ENCODE peak calls at places on chromosomes 16 and 17, in eight cellular contexts. N is HS-27A; K is frontal cortex; U is fibroblast of mammary gland; I is activated CD4-positive, alpha-beta T cell treated with anti-CD3 and anti-CD28 coated beads, Interleukin-2, amount 50 U/mL, for 24 hours; Q is NCI-H2081; O is CD4-positive, alpha-beta T cell; W is ELR. F is an unnamed sample.

GRCh38 chr17:61680921-61681320 is 89.9 kb upstream of the NACA2 start:
- DNase-seq in W (no peak), U (no peak), I (no peak), K (no peak), N (no peak), O (no peak), Q (no peak), F (no peak)

GRCh38 chr16:10647264-10647720 is 47.4 kb downstream of the TEKT5 start:
- DNase-seq in N (no peak), I (no peak), O (no peak), U (no peak), W (no peak), K (no peak), Q (no peak), F (no peak)

GRCh38 chr16:46650224-46650623 is 29.0 kb upstream of the SHCBP1 start:
- DNase-seq in O (no peak), W (peak; percentile 13), Q (no peak), N (no peak), I (no peak), K (no peak), U (peak; percentile 97), F (no peak)

GRCh38 chr16:57618306-57619132 is 9.9 kb upstream of the ADGRG1 start:
- DNase-seq in W (peak; percentile 47), U (no peak), Q (no peak), I (no peak), K (no peak), O (no peak), N (no peak), F (no peak)

GRCh38 chr17:8300629-8301242 is 5.5 kb upstream of the SLC25A35 start:
- DNase-seq in W (peak; percentile 79), N (no peak), I (peak; percentile 48), K (peak; percentile 81), O (peak; percentile 39), U (peak; percentile 67), Q (peak; percentile 10), F (peak; percentile 79)

GRCh38 chr17:47742319-47743181 is 9.5 kb downstream of the TBX21 start:
- DNase-seq in Q (peak; percentile 18), K (no peak), N (no peak), I (no peak), U (no peak), O (peak; percentile 23), W (peak; percentile 34), F (no peak)

GRCh38 chr17:57600092-57600491 is 145.0 kb downstream of the CCDC182 start:
- DNase-seq in K (no peak), W (no peak), I (peak; percentile 27), U (no peak), Q (no peak), O (no peak), N (no peak), F (peak; percentile 53)

GRCh38 chr16:29742683-29743275 is 3.0 kb downstream of the C16orf54 start:
- DNase-seq in O (no peak), U (no peak), W (no peak), N (no peak), I (no peak), Q (no peak), K (no peak), F (no peak)

GRCh38 chr17:76384222-76384986 is at the start of gene SPHK1:
- DNase-seq in N (no peak), Q (peak; percentile 39), I (peak; percentile 30), K (peak; percentile 79), W (peak; percentile 91), U (peak; percentile 81), O (peak; percentile 23), F (peak; percentile 54)

GRCh38 chr16:3734084-3734757 is 16.9 kb upstream of the TRAP1 start:
- DNase-seq in U (no peak), O (no peak), I (no peak), W (no peak), K (no peak), Q (no peak), N (no peak), F (no peak)

F was measured in CD4-positive, CD25-positive, alpha-beta regulatory T cell.